ENCODE peak calls at places on chromosomes 6 and 20, in eight cellular contexts. One of them, this sample, is unnamed.
A peak's percentile ranks its signal among the peaks of the same experiment; 100 is the strongest.

GRCh38 chr20:57043669-57044268 is 222.7 kb downstream of the BMP7 start:
- DNase-seq in prostate gland: no peak
- DNase-seq in lower leg skin: no peak
- DNase-seq in HCT116: no peak
- DNase-seq in adrenal gland: no peak
- DNase-seq in breast epithelium: no peak
- DNase-seq in H54: no peak
- DNase-seq in right lobe of liver: no peak
- DNase-seq in this sample: no peak

GRCh38 chr6:11055127-11055627 is 11.1 kb upstream of the ELOVL2 start:
- DNase-seq in prostate gland: no peak
- DNase-seq in lower leg skin: no peak
- DNase-seq in HCT116: no peak
- DNase-seq in adrenal gland: no peak
- DNase-seq in breast epithelium: no peak
- DNase-seq in H54: no peak
- DNase-seq in right lobe of liver: no peak
- DNase-seq in this sample: no peak

GRCh38 chr20:45863543-45864470 is 6.4 kb downstream of the ZSWIM3 start:
- DNase-seq in prostate gland: no peak
- DNase-seq in lower leg skin: no peak
- DNase-seq in HCT116: no peak
- DNase-seq in adrenal gland: no peak
- DNase-seq in breast epithelium: no peak
- DNase-seq in H54: no peak
- DNase-seq in right lobe of liver: no peak
- DNase-seq in this sample: no peak

GRCh38 chr6:14375940-14376339 is 258.4 kb downstream of the CD83 start:
- DNase-seq in prostate gland: no peak
- DNase-seq in lower leg skin: no peak
- DNase-seq in HCT116: no peak
- DNase-seq in adrenal gland: no peak
- DNase-seq in breast epithelium: no peak
- DNase-seq in H54: no peak
- DNase-seq in right lobe of liver: no peak
- DNase-seq in this sample: no peak

GRCh38 chr20:19078448-19079373 is 133.7 kb upstream of the SLC24A3 start:
- DNase-seq in prostate gland: no peak
- DNase-seq in lower leg skin: no peak
- DNase-seq in HCT116: no peak
- DNase-seq in adrenal gland: no peak
- DNase-seq in breast epithelium: no peak
- DNase-seq in H54: no peak
- DNase-seq in right lobe of liver: no peak
- DNase-seq in this sample: no peak

GRCh38 chr6:69894578-69895347 is 28.4 kb downstream of the COL19A1 start:
- DNase-seq in prostate gland: peak; percentile 39
- DNase-seq in lower leg skin: no peak
- DNase-seq in HCT116: no peak
- DNase-seq in adrenal gland: no peak
- DNase-seq in breast epithelium: no peak
- DNase-seq in H54: no peak
- DNase-seq in right lobe of liver: no peak
- DNase-seq in this sample: no peak

GRCh38 chr6:149443411-149444181 is 41.2 kb downstream of the ZC3H12D start:
- DNase-seq in prostate gland: no peak
- DNase-seq in lower leg skin: no peak
- DNase-seq in HCT116: no peak
- DNase-seq in adrenal gland: no peak
- DNase-seq in breast epithelium: no peak
- DNase-seq in H54: no peak
- DNase-seq in right lobe of liver: peak; percentile 37
- DNase-seq in this sample: no peak

GRCh38 chr6:160881409-160881808 is 110.2 kb upstream of the MAP3K4 start:
- DNase-seq in prostate gland: no peak
- DNase-seq in lower leg skin: no peak
- DNase-seq in HCT116: no peak
- DNase-seq in adrenal gland: no peak
- DNase-seq in breast epithelium: no peak
- DNase-seq in H54: no peak
- DNase-seq in right lobe of liver: no peak
- DNase-seq in this sample: no peak

GRCh38 chr20:50290815-50291214 is 100.2 kb downstream of the CEBPB start:
- DNase-seq in prostate gland: no peak
- DNase-seq in lower leg skin: no peak
- DNase-seq in HCT116: no peak
- DNase-seq in adrenal gland: no peak
- DNase-seq in breast epithelium: no peak
- DNase-seq in H54: no peak
- DNase-seq in right lobe of liver: no peak
- DNase-seq in this sample: no peak

GRCh38 chr6:111918825-111919224 is 45.6 kb upstream of the FYN start:
- DNase-seq in prostate gland: no peak
- DNase-seq in lower leg skin: peak; percentile 24
- DNase-seq in HCT116: no peak
- DNase-seq in adrenal gland: no peak
- DNase-seq in breast epithelium: no peak
- DNase-seq in H54: no peak
- DNase-seq in right lobe of liver: no peak
- DNase-seq in this sample: peak; percentile 18

GRCh38 chr6:114090626-114091025 is 119.7 kb upstream of the HDAC2 start:
- DNase-seq in prostate gland: no peak
- DNase-seq in lower leg skin: no peak
- DNase-seq in HCT116: no peak
- DNase-seq in adrenal gland: no peak
- DNase-seq in breast epithelium: no peak
- DNase-seq in H54: no peak
- DNase-seq in right lobe of liver: no peak
- DNase-seq in this sample: no peak

GRCh38 chr6:109048176-109048575 is 46.5 kb downstream of the SESN1 start:
- DNase-seq in prostate gland: no peak
- DNase-seq in lower leg skin: no peak
- DNase-seq in HCT116: no peak
- DNase-seq in adrenal gland: no peak
- DNase-seq in breast epithelium: no peak
- DNase-seq in H54: no peak
- DNase-seq in right lobe of liver: no peak
- DNase-seq in this sample: no peak

GRCh38 chr6:146028250-146028789 is 542 bp upstream of the GRM1 start:
- DNase-seq in prostate gland: peak; percentile 20
- DNase-seq in lower leg skin: no peak
- DNase-seq in HCT116: no peak
- DNase-seq in adrenal gland: peak; percentile 68
- DNase-seq in breast epithelium: no peak
- DNase-seq in H54: no peak
- DNase-seq in right lobe of liver: peak; percentile 61
- DNase-seq in this sample: no peak

GRCh38 chr20:11112837-11113236 is 439.0 kb upstream of the JAG1 start:
- DNase-seq in prostate gland: no peak
- DNase-seq in lower leg skin: no peak
- DNase-seq in HCT116: no peak
- DNase-seq in adrenal gland: no peak
- DNase-seq in breast epithelium: no peak
- DNase-seq in H54: no peak
- DNase-seq in right lobe of liver: no peak
- DNase-seq in this sample: no peak

GRCh38 chr20:25317351-25318075 is 69.6 kb downstream of the PYGB start:
- DNase-seq in prostate gland: no peak
- DNase-seq in lower leg skin: no peak
- DNase-seq in HCT116: no peak
- DNase-seq in adrenal gland: no peak
- DNase-seq in breast epithelium: no peak
- DNase-seq in H54: no peak
- DNase-seq in right lobe of liver: peak; percentile 28
- DNase-seq in this sample: peak; percentile 10

GRCh38 chr6:129683606-129684322 is 26.2 kb downstream of the ARHGAP18 start:
- DNase-seq in prostate gland: peak; percentile 49
- DNase-seq in lower leg skin: peak; percentile 84
- DNase-seq in HCT116: peak; percentile 87
- DNase-seq in adrenal gland: peak; percentile 87
- DNase-seq in breast epithelium: peak; percentile 66
- DNase-seq in H54: peak; percentile 54
- DNase-seq in right lobe of liver: no peak
- DNase-seq in this sample: peak; percentile 71

GRCh38 chr6:76166297-76166696 is 93.8 kb upstream of the IMPG1 start:
- DNase-seq in prostate gland: no peak
- DNase-seq in lower leg skin: no peak
- DNase-seq in HCT116: no peak
- DNase-seq in adrenal gland: no peak
- DNase-seq in breast epithelium: no peak
- DNase-seq in H54: no peak
- DNase-seq in right lobe of liver: no peak
- DNase-seq in this sample: no peak

GRCh38 chr6:27865952-27866369 is 46.2 kb downstream of the OR2B2 start:
- DNase-seq in prostate gland: no peak
- DNase-seq in lower leg skin: no peak
- DNase-seq in HCT116: no peak
- DNase-seq in adrenal gland: no peak
- DNase-seq in breast epithelium: no peak
- DNase-seq in H54: no peak
- DNase-seq in right lobe of liver: no peak
- DNase-seq in this sample: no peak

GRCh38 chr6:27864906-27865883 is 47.0 kb downstream of the OR2B2 start:
- DNase-seq in prostate gland: peak; percentile 80
- DNase-seq in lower leg skin: peak; percentile 88
- DNase-seq in HCT116: no peak
- DNase-seq in adrenal gland: peak; percentile 58
- DNase-seq in breast epithelium: peak; percentile 70
- DNase-seq in H54: peak; percentile 84
- DNase-seq in right lobe of liver: peak; percentile 67
- DNase-seq in this sample: peak; percentile 60

GRCh38 chr6:27867941-27868705 is 44.1 kb downstream of the OR2B2 start:
- DNase-seq in prostate gland: no peak
- DNase-seq in lower leg skin: no peak
- DNase-seq in HCT116: no peak
- DNase-seq in adrenal gland: no peak
- DNase-seq in breast epithelium: no peak
- DNase-seq in H54: no peak
- DNase-seq in right lobe of liver: no peak
- DNase-seq in this sample: no peak

GRCh38 chr6:27867051-27867940 is 44.9 kb downstream of the OR2B2 start:
- DNase-seq in prostate gland: no peak
- DNase-seq in lower leg skin: peak; percentile 51
- DNase-seq in HCT116: no peak
- DNase-seq in adrenal gland: peak; percentile 40
- DNase-seq in breast epithelium: no peak
- DNase-seq in H54: peak; percentile 46
- DNase-seq in right lobe of liver: peak; percentile 82
- DNase-seq in this sample: no peak

DNA sequence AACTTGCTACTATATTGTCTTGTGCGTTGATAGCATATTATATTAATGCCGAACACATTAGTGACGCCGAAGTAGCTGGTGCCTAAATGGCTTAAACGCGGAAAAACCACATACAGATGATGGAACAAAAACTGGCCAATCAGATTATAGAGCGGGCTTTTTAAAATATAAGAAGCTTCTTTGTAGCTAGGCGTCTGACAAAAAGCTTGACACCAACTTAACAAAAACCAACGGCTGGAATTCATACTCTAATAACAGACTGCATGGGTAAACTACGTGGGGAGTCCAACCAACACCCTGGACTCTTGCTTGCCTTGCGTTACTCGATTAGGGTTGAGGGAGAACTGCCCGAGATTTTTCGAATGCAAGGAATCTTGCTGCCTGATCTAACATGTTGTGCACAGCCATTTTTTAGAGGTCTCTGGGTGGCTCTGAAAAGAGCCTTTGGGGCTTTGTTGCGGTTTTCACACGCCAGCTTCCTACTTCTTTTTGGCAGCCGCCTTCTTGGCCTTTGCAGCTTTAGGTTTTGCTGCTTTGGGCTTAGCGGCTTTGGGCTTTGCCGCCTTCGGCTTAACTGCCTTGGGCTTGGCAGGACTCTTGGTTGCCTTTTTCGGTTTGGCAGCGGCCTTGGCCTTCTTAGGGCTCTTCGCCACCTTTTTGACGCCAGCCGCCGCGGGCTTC is 45.7 kb downstream of the OR2B2 start:
- DNase-seq in prostate gland: no peak
- DNase-seq in lower leg skin: no peak
- DNase-seq in HCT116: no peak
- DNase-seq in adrenal gland: no peak
- DNase-seq in breast epithelium: no peak
- DNase-seq in H54: no peak
- DNase-seq in right lobe of liver: no peak
- DNase-seq in this sample: no peak
- TF ChIP-seq POLR2A in prostate gland: no peak
- TF ChIP-seq POLR2A in lower leg skin: no peak
- TF ChIP-seq POLR2A in HCT116: no peak
- TF ChIP-seq POLR2A in adrenal gland: no peak
- TF ChIP-seq POLR2A in breast epithelium: no peak
- TF ChIP-seq POLR2A in H54: no peak
- TF ChIP-seq POLR2A in right lobe of liver: no peak
- TF ChIP-seq POLR2A in this sample: no peak

DNA sequence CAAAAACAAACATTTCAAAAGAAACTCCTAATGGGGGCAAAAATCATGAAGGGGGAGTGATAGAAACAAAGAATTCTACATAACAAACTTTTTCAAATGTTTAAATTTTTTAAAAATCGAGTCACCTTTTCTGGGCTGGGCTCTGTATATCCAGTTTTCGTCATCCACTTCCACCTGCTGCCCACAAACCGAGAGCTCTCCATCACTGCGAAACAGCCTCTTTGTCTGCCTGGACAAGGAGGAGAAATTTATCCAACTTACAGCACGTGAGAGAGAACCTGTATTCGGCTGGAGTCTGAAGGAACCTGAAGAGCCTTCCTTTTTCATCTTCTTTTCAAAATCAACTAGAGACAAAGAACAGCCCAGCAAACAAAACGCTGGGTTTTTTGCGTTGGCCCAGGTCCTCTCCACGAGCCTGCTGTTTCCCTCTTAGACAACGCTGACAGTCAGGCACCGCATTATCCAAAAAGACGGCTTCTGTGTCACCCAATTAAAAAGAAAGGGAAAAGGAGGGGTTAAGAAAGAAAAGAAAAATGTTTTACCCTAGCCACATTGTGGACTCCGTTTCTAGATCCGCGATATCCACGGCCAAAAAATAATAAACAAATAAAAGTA is 72.4 kb upstream of the NHSL1 start:
- DNase-seq in prostate gland: no peak
- DNase-seq in lower leg skin: no peak
- DNase-seq in HCT116: no peak
- DNase-seq in adrenal gland: no peak
- DNase-seq in breast epithelium: no peak
- DNase-seq in H54: no peak
- DNase-seq in right lobe of liver: no peak
- DNase-seq in this sample: no peak
- TF ChIP-seq POLR2A in prostate gland: no peak
- TF ChIP-seq POLR2A in lower leg skin: no peak
- TF ChIP-seq POLR2A in HCT116: no peak
- TF ChIP-seq POLR2A in adrenal gland: no peak
- TF ChIP-seq POLR2A in breast epithelium: no peak
- TF ChIP-seq POLR2A in H54: no peak
- TF ChIP-seq POLR2A in right lobe of liver: no peak
- TF ChIP-seq POLR2A in this sample: no peak

GRCh38 chr6:32977272-32977952 is 9.0 kb downstream of the BRD2 start:
- DNase-seq in prostate gland: no peak
- DNase-seq in lower leg skin: no peak
- DNase-seq in HCT116: no peak
- DNase-seq in adrenal gland: no peak
- DNase-seq in breast epithelium: no peak
- DNase-seq in H54: no peak
- DNase-seq in right lobe of liver: no peak
- DNase-seq in this sample: no peak
- TF ChIP-seq POLR2A in prostate gland: no peak
- TF ChIP-seq POLR2A in lower leg skin: no peak
- TF ChIP-seq POLR2A in HCT116: no peak
- TF ChIP-seq POLR2A in adrenal gland: no peak
- TF ChIP-seq POLR2A in breast epithelium: no peak
- TF ChIP-seq POLR2A in H54: no peak
- TF ChIP-seq POLR2A in right lobe of liver: no peak
- TF ChIP-seq POLR2A in this sample: no peak

GRCh38 chr6:26285143-26286134 is 79.6 kb upstream of the BTN3A2 start:
- DNase-seq in prostate gland: peak; percentile 99
- DNase-seq in lower leg skin: peak; percentile 99
- DNase-seq in HCT116: peak; percentile 92
- DNase-seq in adrenal gland: peak; percentile 98
- DNase-seq in breast epithelium: peak; percentile 98
- DNase-seq in H54: peak; percentile 69
- DNase-seq in right lobe of liver: peak; percentile 96
- DNase-seq in this sample: peak; percentile 95
- TF ChIP-seq POLR2A in prostate gland: peak; percentile 81
- TF ChIP-seq POLR2A in lower leg skin: peak; percentile 29
- TF ChIP-seq POLR2A in HCT116: peak; percentile 98
- TF ChIP-seq POLR2A in adrenal gland: peak; percentile 96
- TF ChIP-seq POLR2A in breast epithelium: peak; percentile 87
- TF ChIP-seq POLR2A in H54: peak; percentile 96
- TF ChIP-seq POLR2A in right lobe of liver: peak; percentile 68
- TF ChIP-seq POLR2A in this sample: no peak